ENCODE peak calls at places on chromosomes 12 and 14, in five cellular contexts. One of them, this sample, is unnamed.

GRCh38 chr12:59570134-59570533 is 25.7 kb upstream of the SLC16A7 start:
- DNase-seq in Peyer's patch: no peak
- DNase-seq in K562: no peak
- DNase-seq in transverse colon: no peak
- DNase-seq in A549: peak
- DNase-seq in this sample: no peak

GRCh38 chr12:106149096-106149784 is 10.5 kb upstream of the NUAK1 start:
- DNase-seq in Peyer's patch: no peak
- DNase-seq in K562: no peak
- DNase-seq in transverse colon: peak
- DNase-seq in A549: peak
- DNase-seq in this sample: no peak

GRCh38 chr14:70029296-70030132 is 150.3 kb downstream of the SMOC1 start:
- DNase-seq in Peyer's patch: no peak
- DNase-seq in K562: no peak
- DNase-seq in transverse colon: no peak
- DNase-seq in A549: no peak
- DNase-seq in this sample: no peak

GRCh38 chr12:89951050-89951693 is 242.5 kb upstream of the ATP2B1 start:
- DNase-seq in Peyer's patch: no peak
- DNase-seq in K562: no peak
- DNase-seq in transverse colon: peak
- DNase-seq in A549: peak
- DNase-seq in this sample: no peak

GRCh38 chr14:74545386-74545785 is 51.8 kb downstream of the ISCA2 start:
- DNase-seq in Peyer's patch: no peak
- DNase-seq in K562: no peak
- DNase-seq in transverse colon: no peak
- DNase-seq in A549: no peak
- DNase-seq in this sample: no peak

GRCh38 chr14:101040538-101041442 is 137.3 kb upstream of the RTL1 start:
- DNase-seq in Peyer's patch: no peak
- DNase-seq in K562: no peak
- DNase-seq in transverse colon: no peak
- DNase-seq in A549: no peak
- DNase-seq in this sample: no peak

GRCh38 chr14:59438148-59438766 is 26.9 kb downstream of the GPR135 start:
- DNase-seq in Peyer's patch: no peak
- DNase-seq in K562: no peak
- DNase-seq in transverse colon: no peak
- DNase-seq in A549: no peak
- DNase-seq in this sample: no peak

GRCh38 chr14:24290746-24291145 is 8.8 kb downstream of the DHRS1 start:
- DNase-seq in Peyer's patch: no peak
- DNase-seq in K562: no peak
- DNase-seq in transverse colon: no peak
- DNase-seq in A549: no peak
- DNase-seq in this sample: no peak

GRCh38 chr12:102379346-102379745 is 101.0 kb downstream of the IGF1 start:
- DNase-seq in Peyer's patch: no peak
- DNase-seq in K562: no peak
- DNase-seq in transverse colon: no peak
- DNase-seq in A549: no peak
- DNase-seq in this sample: no peak

GRCh38 chr12:112852810-112853209 is 54.0 kb upstream of the OAS1 start:
- DNase-seq in Peyer's patch: no peak
- DNase-seq in K562: no peak
- DNase-seq in transverse colon: no peak
- DNase-seq in A549: no peak
- DNase-seq in this sample: no peak

GRCh38 chr12:19450362-19450761 is 11.1 kb downstream of the AEBP2 start:
- DNase-seq in Peyer's patch: no peak
- DNase-seq in K562: no peak
- DNase-seq in transverse colon: no peak
- DNase-seq in A549: no peak
- DNase-seq in this sample: no peak

GRCh38 chr12:122190842-122191668 is 8.1 kb downstream of the LRRC43 start:
- DNase-seq in Peyer's patch: peak
- DNase-seq in K562: peak
- DNase-seq in transverse colon: peak
- DNase-seq in A549: peak
- DNase-seq in this sample: no peak

GRCh38 chr12:132084681-132085635 is 59.2 kb downstream of the DDX51 start:
- DNase-seq in Peyer's patch: no peak
- DNase-seq in K562: peak
- DNase-seq in transverse colon: peak
- DNase-seq in A549: peak
- DNase-seq in this sample: peak

GRCh38 chr12:41897593-41897992 is 247.1 kb downstream of the GXYLT1 start:
- DNase-seq in Peyer's patch: no peak
- DNase-seq in K562: no peak
- DNase-seq in transverse colon: no peak
- DNase-seq in A549: no peak
- DNase-seq in this sample: no peak

GRCh38 chr12:8950702-8951478 is 1.4 kb upstream of the M6PR start:
- DNase-seq in Peyer's patch: no peak
- DNase-seq in K562: no peak
- DNase-seq in transverse colon: no peak
- DNase-seq in A549: no peak
- DNase-seq in this sample: no peak

GRCh38 chr12:66776974-66777373 is 98.1 kb upstream of the GRIP1 start:
- DNase-seq in Peyer's patch: peak
- DNase-seq in K562: no peak
- DNase-seq in transverse colon: no peak
- DNase-seq in A549: no peak
- DNase-seq in this sample: no peak

GRCh38 chr12:7061138-7061537 is 620 bp downstream of the C1S start:
- DNase-seq in Peyer's patch: no peak
- DNase-seq in K562: no peak
- DNase-seq in transverse colon: no peak
- DNase-seq in A549: no peak
- DNase-seq in this sample: no peak

GRCh38 chr12:31206038-31206670 is 119.8 kb downstream of the SINHCAF start:
- DNase-seq in Peyer's patch: no peak
- DNase-seq in K562: no peak
- DNase-seq in transverse colon: no peak
- DNase-seq in A549: no peak
- DNase-seq in this sample: no peak

GRCh38 chr12:47071241-47071852 is 8.1 kb upstream of the PCED1B start:
- DNase-seq in Peyer's patch: no peak
- DNase-seq in K562: peak
- DNase-seq in transverse colon: no peak
- DNase-seq in A549: peak
- DNase-seq in this sample: no peak

GRCh38 chr14:80105488-80105994 is 105.8 kb downstream of the DIO2 start:
- DNase-seq in Peyer's patch: no peak
- DNase-seq in K562: no peak
- DNase-seq in transverse colon: no peak
- DNase-seq in A549: no peak
- DNase-seq in this sample: no peak

GRCh38 chr14:75162631-75163030 is 13.8 kb downstream of the TMED10 start:
- DNase-seq in Peyer's patch: no peak
- DNase-seq in K562: no peak
- DNase-seq in transverse colon: no peak
- DNase-seq in A549: no peak
- DNase-seq in this sample: no peak

GRCh38 chr14:75334191-75335051 is 55.8 kb downstream of the FOS start:
- DNase-seq in Peyer's patch: peak
- DNase-seq in K562: no peak
- DNase-seq in transverse colon: peak
- DNase-seq in A549: no peak
- DNase-seq in this sample: peak

GRCh38 chr12:70157099-70157498 is 86.1 kb upstream of the CNOT2 start:
- DNase-seq in Peyer's patch: no peak
- DNase-seq in K562: no peak
- DNase-seq in transverse colon: no peak
- DNase-seq in A549: no peak
- DNase-seq in this sample: no peak

GRCh38 chr14:24734917-24735500 is 101.0 kb upstream of the GZMB start:
- DNase-seq in Peyer's patch: no peak
- DNase-seq in K562: peak
- DNase-seq in transverse colon: peak
- DNase-seq in A549: peak
- DNase-seq in this sample: peak

GRCh38 chr14:50714452-50715073 is 46.5 kb upstream of the SAV1 start:
- DNase-seq in Peyer's patch: no peak
- DNase-seq in K562: peak
- DNase-seq in transverse colon: no peak
- DNase-seq in A549: peak
- DNase-seq in this sample: peak

GRCh38 chr12:49962861-49963765 is 1.4 kb downstream of the AQP5 start:
- DNase-seq in Peyer's patch: no peak
- DNase-seq in K562: no peak
- DNase-seq in transverse colon: peak
- DNase-seq in A549: peak
- DNase-seq in this sample: peak

GRCh38 chr12:26028953-26029740 is 70.7 kb downstream of the RASSF8 start:
- DNase-seq in Peyer's patch: no peak
- DNase-seq in K562: peak
- DNase-seq in transverse colon: peak
- DNase-seq in A549: peak
- DNase-seq in this sample: no peak

GRCh38 chr12:12502813-12503146 is 59.9 kb downstream of the DUSP16 start:
- DNase-seq in Peyer's patch: no peak
- DNase-seq in K562: no peak
- DNase-seq in transverse colon: no peak
- DNase-seq in A549: no peak
- DNase-seq in this sample: no peak
- H3K27ac ChIP-seq in Peyer's patch: no peak
- H3K27ac ChIP-seq in K562: no peak
- H3K27ac ChIP-seq in transverse colon: no peak
- H3K27ac ChIP-seq in A549: no peak
- H3K27ac ChIP-seq in this sample: no peak

GRCh38 chr14:102833991-102834390 is 56.7 kb downstream of the TRAF3 start:
- DNase-seq in Peyer's patch: no peak
- DNase-seq in K562: no peak
- DNase-seq in transverse colon: no peak
- DNase-seq in A549: no peak
- DNase-seq in this sample: no peak

GRCh38 chr14:102840115-102840514 is 62.9 kb downstream of the TRAF3 start:
- DNase-seq in Peyer's patch: no peak
- DNase-seq in K562: no peak
- DNase-seq in transverse colon: no peak
- DNase-seq in A549: no peak
- DNase-seq in this sample: no peak

GRCh38 chr14:102840801-102841528 is 63.7 kb downstream of the TRAF3 start:
- DNase-seq in Peyer's patch: no peak
- DNase-seq in K562: no peak
- DNase-seq in transverse colon: no peak
- DNase-seq in A549: no peak
- DNase-seq in this sample: no peak

GRCh38 chr14:102835959-102836358 is 58.7 kb downstream of the TRAF3 start:
- DNase-seq in Peyer's patch: no peak
- DNase-seq in K562: no peak
- DNase-seq in transverse colon: no peak
- DNase-seq in A549: no peak
- DNase-seq in this sample: no peak

DNA sequence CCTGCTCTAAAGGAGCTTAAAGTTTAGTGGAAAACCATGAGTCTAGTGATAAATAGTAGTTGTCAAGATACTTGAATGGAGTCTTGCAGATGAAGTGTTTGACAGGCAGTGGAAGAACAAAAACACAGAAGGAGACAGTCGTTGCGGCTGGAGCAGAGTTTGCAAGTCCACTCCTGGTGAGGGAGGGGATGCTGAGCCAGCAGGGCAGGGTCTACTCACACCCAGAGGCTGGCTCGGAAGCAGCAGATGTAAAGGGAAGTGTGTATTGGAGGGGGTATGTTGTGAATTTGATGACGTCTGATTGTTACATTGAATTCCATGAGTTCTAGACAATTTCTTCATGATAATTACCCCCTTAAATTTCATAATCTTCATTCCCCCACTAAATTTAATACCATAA is 61.3 kb downstream of the TRAF3 start:
- DNase-seq in Peyer's patch: no peak
- DNase-seq in K562: no peak
- DNase-seq in transverse colon: no peak
- DNase-seq in A549: no peak
- DNase-seq in this sample: no peak
- TF ChIP-seq POLR2A in Peyer's patch: no peak
- TF ChIP-seq POLR2A in K562: no peak
- TF ChIP-seq POLR2A in transverse colon: no peak
- TF ChIP-seq POLR2A in A549: no peak
- TF ChIP-seq POLR2A in this sample: no peak

GRCh38 chr12:13210543-13211190 is 14.1 kb downstream of the EMP1 start:
- DNase-seq in Peyer's patch: no peak
- DNase-seq in K562: no peak
- DNase-seq in transverse colon: no peak
- DNase-seq in A549: no peak
- DNase-seq in this sample: no peak
- H3K27ac ChIP-seq in Peyer's patch: no peak
- H3K27ac ChIP-seq in K562: no peak
- H3K27ac ChIP-seq in transverse colon: no peak
- H3K27ac ChIP-seq in A549: peak
- H3K27ac ChIP-seq in this sample: no peak

DNA sequence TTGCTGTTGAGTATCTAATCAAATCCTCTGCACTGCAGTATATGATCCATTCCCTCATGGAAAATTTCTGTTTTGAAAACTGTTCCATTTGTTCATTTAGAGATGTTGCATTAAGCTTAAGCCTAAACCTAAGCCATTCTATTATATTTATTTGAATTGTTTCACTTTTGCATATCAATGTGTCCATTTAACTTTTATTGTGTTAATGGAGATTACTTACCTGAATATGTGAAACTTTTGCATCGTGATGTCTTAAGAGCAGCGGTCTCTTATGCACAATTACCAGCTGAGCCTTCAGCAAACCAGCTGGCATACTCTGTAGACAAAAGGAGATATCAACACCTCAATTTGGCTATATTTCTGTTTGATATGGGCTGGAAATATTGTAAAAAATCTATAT is 922.5 kb upstream of the FBXO33 start:
- DNase-seq in Peyer's patch: no peak
- DNase-seq in K562: no peak
- DNase-seq in transverse colon: no peak
- DNase-seq in A549: no peak
- DNase-seq in this sample: no peak
- TF ChIP-seq POLR2A in Peyer's patch: no peak
- TF ChIP-seq POLR2A in K562: no peak
- TF ChIP-seq POLR2A in transverse colon: no peak
- TF ChIP-seq POLR2A in A549: no peak
- TF ChIP-seq POLR2A in this sample: no peak

DNA sequence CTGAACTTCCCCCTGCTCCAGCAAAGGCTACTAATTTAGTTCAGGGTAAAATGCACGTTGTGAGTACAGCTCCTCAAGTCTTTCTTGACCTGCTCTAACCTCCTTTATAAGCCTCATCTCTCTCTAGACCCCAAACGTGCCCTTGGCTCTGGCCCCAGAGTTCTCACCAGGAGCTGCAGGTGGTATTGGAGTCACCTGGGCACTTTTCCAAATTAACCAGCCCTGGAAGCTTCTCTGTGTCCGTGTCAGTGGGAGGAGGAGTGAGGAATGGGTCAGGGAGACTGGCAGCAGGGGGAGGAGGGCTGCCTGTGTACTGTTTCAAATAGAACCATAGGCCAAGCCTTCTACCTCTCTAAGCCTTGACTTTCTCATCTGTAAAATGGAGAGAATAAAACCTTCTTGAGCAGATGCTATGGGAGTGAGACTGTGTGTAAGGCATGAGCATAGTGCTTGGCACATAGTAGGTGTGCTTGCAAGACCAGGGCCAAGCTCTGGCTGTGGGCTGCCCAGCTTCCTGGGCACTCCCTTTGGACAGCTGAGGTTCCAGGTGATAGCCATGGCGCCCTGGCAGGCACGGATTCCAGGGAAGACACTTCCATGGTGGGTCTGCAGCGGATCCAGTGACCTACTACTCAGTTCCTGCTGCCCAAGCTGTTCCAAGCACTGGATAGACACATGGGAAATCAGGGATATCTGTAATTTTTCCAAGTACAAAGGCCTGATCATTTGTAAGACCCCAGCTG is 24.4 kb downstream of the ASB2 start:
- DNase-seq in Peyer's patch: no peak
- DNase-seq in K562: no peak
- DNase-seq in transverse colon: no peak
- DNase-seq in A549: no peak
- DNase-seq in this sample: no peak
- H3K27ac ChIP-seq in Peyer's patch: no peak
- H3K27ac ChIP-seq in K562: no peak
- H3K27ac ChIP-seq in transverse colon: no peak
- H3K27ac ChIP-seq in A549: no peak
- H3K27ac ChIP-seq in this sample: no peak